ENCODE peak calls at places on chromosome 11, in seven cellular contexts. T is RWPE2, H is foreskin keratinocyte, Q is GM13976, U is astrocyte of the cerebellum, B is fibroblast of the aortic adventitia, M is HepG2. F is an unnamed sample.

GRCh38 chr11:105229257-105229656 is 89.7 kb upstream of the CARD18 start:
- DNase-seq in Q (no peak), U (no peak), M (no peak), B (peak), T (no peak), H (no peak), F (no peak)

GRCh38 chr11:99584822-99585221 is 564.1 kb downstream of the CNTN5 start:
- DNase-seq in T (no peak), M (no peak), H (peak), Q (no peak), U (no peak), B (no peak), F (no peak)

GRCh38 chr11:32259641-32260081 is 168.8 kb downstream of the RCN1 start:
- DNase-seq in B (peak), H (no peak), T (no peak), U (peak), Q (peak), M (no peak), F (no peak)

GRCh38 chr11:46917109-46918086 is 952 bp downstream of the LRP4 start:
- DNase-seq in T (no peak), B (no peak), M (peak), U (no peak), Q (no peak), H (no peak), F (no peak)

GRCh38 chr11:1084561-1085439 is 10.1 kb downstream of the MUC2 start:
- DNase-seq in Q (no peak), T (peak), H (no peak), B (no peak), U (no peak), M (no peak), F (no peak)

GRCh38 chr11:27041141-27041869 is 690 bp downstream of the BBOX1 start:
- DNase-seq in U (peak), B (no peak), T (no peak), M (no peak), Q (no peak), H (no peak), F (no peak)

GRCh38 chr11:73201888-73202810 is 15.9 kb upstream of the P2RY2 start:
- DNase-seq in B (no peak), T (no peak), Q (no peak), M (no peak), U (no peak), H (no peak), F (no peak)

GRCh38 chr11:94553938-94554337 is 10.2 kb downstream of the FUT4 start:
- DNase-seq in H (no peak), B (peak), M (no peak), Q (no peak), U (no peak), T (peak), F (no peak)

GRCh38 chr11:65891180-65892136 is 985 bp downstream of the CCDC85B start:
- DNase-seq in M (peak), B (no peak), H (no peak), U (no peak), Q (no peak), T (no peak), F (peak)

DNA sequence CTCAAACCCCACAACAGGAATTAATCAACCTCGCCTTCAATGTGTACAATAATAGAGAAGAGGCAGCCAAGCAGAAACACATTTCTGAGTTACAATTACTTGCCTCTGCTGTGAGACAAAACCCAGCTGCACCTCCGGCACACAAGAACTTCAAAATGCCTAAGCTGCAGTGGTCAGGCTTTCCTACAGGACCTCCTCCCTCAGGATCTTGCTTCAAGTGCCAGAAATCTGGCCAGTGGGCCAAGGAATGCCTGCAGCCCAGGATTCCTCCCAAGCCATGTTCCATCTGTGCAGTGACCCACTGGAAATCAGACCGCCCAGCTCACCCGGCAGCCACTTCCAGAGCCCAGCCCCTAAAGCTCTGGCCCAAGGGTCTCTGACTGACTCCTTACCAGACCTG is 3.4 kb upstream of the NDUFC2 start:
- DNase-seq in Q (no peak), U (peak), B (peak), H (no peak), M (no peak), T (no peak), F (no peak)
- TF ChIP-seq CTCF in Q (no peak), U (no peak), B (no peak), H (no peak), M (no peak), T (no peak), F (no peak)

DNA sequence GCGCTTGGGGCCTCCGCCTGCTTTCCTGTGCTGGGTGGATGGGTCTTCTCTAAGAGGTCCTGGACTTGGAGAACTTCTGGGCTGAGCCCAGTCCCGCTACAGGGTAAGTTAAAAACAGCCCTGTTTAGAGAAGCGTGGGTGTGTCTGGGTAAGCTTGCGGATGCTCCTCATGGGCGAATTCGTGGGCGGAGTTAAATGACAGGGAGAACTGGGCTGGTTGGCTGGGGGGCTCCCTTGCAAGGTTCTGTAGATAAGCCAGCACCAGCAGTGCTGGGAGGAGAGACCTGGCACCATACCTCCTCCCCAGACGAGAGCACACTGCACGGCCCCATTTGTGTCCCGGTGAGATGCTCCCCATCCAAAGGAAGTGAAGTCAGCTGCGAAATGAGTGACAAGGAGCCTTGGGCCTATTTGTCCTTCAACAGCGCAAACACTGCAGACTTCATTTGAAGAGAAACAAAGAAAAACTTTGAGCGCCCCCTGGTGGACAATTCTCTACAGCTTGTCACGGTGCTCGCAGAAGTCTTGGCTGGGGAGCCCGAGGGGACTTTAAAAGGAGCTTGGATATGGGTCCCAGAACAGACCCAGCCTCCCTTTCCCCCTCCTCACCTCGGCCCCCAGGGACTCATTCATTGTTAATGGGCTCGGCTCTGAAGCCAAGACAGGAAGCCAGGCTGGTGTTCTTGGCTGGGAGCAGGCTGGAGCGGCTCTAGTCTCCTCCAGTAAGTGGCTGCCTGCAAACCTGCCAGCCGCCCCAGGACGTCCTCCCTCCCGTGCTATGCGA is 39.5 kb downstream of the TP53I11 start:
- DNase-seq in H (peak), Q (peak), T (no peak), B (peak), U (peak), M (peak), F (peak)
- TF ChIP-seq CTCF in H (peak), Q (peak), T (peak), B (peak), U (peak), M (peak), F (peak)

DNA sequence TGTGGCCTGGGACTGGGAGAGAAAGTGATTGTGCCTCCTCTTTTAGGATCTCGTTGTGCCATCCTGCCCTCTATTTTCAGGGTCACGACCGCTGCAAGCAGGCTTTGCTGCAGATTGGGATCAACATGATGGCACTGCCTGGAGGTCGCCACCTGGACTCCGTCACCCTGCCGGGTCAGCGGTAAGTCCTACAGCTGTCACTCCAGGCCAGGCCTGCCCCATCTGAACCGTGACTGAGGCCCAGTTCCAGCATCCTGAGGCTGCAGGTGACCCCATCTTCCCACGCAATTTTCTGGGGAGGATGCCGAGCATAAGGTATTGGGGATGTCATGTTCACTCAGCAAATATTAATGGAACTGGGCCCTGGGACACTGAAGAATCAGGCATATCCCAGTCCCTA is 34.3 kb downstream of the INSC start:
- DNase-seq in T (no peak), M (no peak), B (no peak), Q (no peak), U (no peak), H (no peak), F (no peak)
- TF ChIP-seq CTCF in T (no peak), M (no peak), B (no peak), Q (no peak), U (no peak), H (no peak), F (no peak)

GRCh38 chr11:70944141-70944540 is 308.2 kb downstream of the SHANK2 start:
- DNase-seq in H (no peak), U (no peak), M (no peak), T (no peak), B (no peak), Q (no peak), F (no peak)

GRCh38 chr11:70942593-70942992 is 309.8 kb downstream of the SHANK2 start:
- DNase-seq in Q (no peak), B (no peak), U (no peak), M (peak), H (no peak), T (no peak), F (no peak)

GRCh38 chr11:70948416-70948815 is 304.0 kb downstream of the SHANK2 start:
- DNase-seq in U (no peak), H (no peak), T (no peak), M (no peak), B (no peak), Q (no peak), F (no peak)

GRCh38 chr11:70948855-70949551 is 303.4 kb downstream of the SHANK2 start:
- DNase-seq in B (no peak), Q (no peak), H (no peak), T (no peak), U (no peak), M (no peak), F (no peak)

DNA sequence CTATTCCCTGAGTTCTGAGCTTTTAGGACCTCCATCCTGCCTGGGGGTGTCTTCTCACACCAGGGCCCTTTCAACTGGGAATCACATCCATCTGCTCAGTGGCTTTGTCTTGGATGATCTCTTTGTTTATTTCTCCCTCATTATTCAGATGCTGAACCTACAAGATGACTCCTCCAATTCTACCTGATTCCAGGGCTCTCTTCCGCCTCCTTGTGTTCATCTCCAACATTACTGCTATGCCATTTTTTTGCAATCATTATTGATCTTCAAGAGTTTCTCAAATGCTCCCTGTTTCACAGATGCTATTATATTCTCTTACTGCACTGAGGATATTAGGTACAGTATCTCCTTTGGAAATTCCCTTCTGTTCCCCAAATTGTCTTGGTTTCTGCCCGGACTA is 307.7 kb downstream of the SHANK2 start:
- DNase-seq in B (no peak), Q (no peak), H (no peak), M (no peak), U (no peak), T (no peak), F (no peak)
- TF ChIP-seq CTCF in B (no peak), Q (no peak), H (peak), M (no peak), U (no peak), T (no peak), F (no peak)

GRCh38 chr11:6817668-6818067 is 18.2 kb upstream of the OR6A2 start:
- DNase-seq in Q (no peak), M (no peak), U (no peak), B (peak), H (no peak), T (no peak), F (no peak)

GRCh38 chr11:6813651-6814050 is 14.2 kb upstream of the OR6A2 start:
- DNase-seq in H (no peak), T (no peak), B (no peak), M (no peak), U (peak), Q (no peak), F (no peak)

DNA sequence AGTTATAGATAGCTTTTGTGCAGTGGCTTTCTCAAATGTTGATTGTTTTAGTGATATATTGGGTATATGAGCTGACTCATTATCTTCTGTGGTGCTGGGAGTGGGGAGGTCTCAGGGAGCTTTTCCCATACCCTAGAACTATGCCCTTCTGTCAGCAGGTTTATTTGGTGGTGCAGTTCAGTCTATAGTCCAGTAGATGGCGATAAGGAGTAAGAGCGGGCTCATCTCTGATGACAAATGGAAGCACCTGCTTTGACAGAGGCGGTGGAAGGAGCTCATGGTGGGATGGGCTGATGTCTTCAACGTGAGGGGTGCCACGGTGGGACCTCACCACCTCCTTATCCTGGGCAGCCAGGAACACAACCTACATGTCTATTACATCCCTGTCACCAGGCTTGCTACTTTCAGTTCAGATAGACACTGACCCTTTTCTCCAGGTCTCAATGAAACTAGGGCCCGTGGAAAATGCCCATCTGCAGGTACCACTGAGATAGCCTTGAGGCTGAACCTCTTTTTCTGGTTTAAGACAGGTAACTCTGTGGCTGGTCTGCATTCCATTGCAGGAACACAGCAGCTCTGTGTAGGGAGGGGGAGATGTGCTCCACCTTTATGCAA is 13.0 kb upstream of the OR6A2 start:
- DNase-seq in T (no peak), M (peak), U (peak), B (peak), Q (peak), H (no peak), F (peak)
- TF ChIP-seq CTCF in T (peak), M (peak), U (peak), B (peak), Q (peak), H (peak), F (peak)

DNA sequence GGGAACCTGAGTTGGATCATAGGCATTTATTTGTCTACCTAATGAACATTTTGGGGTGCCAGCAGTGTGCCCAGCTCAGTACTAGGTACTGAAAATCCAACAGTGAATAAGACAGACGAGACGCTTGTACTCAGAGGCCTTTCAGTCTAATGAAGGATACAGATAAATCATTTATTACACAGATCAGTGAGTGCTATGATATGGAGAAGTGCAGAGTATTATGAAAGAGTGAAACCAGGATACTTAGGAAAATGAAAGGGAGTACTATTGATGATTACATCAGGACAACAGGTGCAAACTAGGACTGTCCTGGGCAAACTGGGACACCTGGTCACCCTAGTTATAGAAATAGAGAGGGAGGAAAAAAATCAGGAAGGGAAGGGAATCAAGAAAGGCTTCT is 207.5 kb upstream of the NCAM1 start:
- DNase-seq in Q (no peak), T (no peak), H (no peak), M (no peak), B (no peak), U (no peak), F (no peak)
- TF ChIP-seq CTCF in Q (no peak), T (no peak), H (no peak), M (no peak), B (no peak), U (no peak), F (no peak)

GRCh38 chr11:114058026-114058706 is 1.3 kb upstream of the ZBTB16 start:
- DNase-seq in M (no peak), H (no peak), B (no peak), U (no peak), T (no peak), Q (no peak), F (peak)

GRCh38 chr11:114060402-114061052 is 1.0 kb downstream of the ZBTB16 start:
- DNase-seq in M (no peak), H (no peak), T (no peak), U (no peak), Q (no peak), B (peak), F (peak)

GRCh38 chr11:114058871-114059277 is 637 bp upstream of the ZBTB16 start:
- DNase-seq in U (no peak), B (no peak), H (no peak), T (no peak), M (no peak), Q (peak), F (peak)

GRCh38 chr11:114059984-114060401 is 482 bp downstream of the ZBTB16 start:
- DNase-seq in B (no peak), T (no peak), Q (peak), U (no peak), M (no peak), H (no peak), F (peak)

DNA sequence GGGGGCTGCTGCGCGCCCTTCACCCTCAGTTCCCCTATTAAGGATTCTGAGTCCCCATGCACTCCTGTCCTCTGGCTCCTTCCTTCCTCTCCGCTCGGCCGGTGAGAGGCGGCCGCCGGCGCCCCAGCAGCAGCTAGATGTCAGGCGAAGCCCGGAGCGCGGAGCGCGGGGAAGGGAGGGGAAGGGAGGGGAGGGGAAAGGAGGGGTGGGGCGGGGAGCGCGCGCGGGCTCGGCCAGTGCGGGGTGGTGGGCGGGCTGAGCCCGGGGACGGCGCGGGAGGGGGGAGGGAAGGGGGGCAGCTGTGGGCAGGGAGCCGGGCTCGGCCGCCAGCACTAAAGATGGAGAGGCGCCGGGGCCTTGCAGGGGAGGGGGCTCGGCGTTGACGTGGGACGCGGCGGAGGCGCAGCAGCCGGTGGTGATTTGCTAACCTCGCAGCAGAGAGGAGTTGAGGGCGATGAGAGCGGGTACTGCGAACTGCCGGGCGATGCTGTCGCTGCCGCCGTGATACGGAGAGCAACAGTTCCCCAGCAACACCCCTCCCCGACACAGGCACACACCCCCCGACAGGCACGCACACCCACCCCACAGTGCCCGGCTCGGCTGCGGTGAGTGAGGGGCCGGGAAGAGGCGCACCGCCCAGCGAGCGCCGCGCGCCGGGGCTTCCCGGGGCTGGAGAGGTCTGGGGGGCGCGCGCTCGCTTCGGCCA is at the start of gene ZBTB16:
- DNase-seq in T (no peak), U (peak), M (no peak), Q (peak), H (no peak), B (no peak), F (peak)
- TF ChIP-seq CTCF in T (peak), U (peak), M (no peak), Q (no peak), H (no peak), B (no peak), F (no peak)